ENCODE peak calls at places on chromosomes 1 and 21, in five cellular contexts. D is tibial nerve, W is SK-N-SH, T is H1, J is stomach. Z is an unnamed sample.

GRCh38 chr1:6470132-6471085 is 4.4 kb upstream of the TNFRSF25 start:
- DNase-seq in W (no peak), J (no peak), T (no peak), D (no peak), Z (no peak)

GRCh38 chr1:70980361-70980760 is 67.3 kb downstream of the PTGER3 start:
- DNase-seq in J (no peak), T (no peak), W (no peak), D (no peak), Z (no peak)

GRCh38 chr1:173112129-173112528 is 61.4 kb upstream of the TNFSF18 start:
- DNase-seq in D (no peak), T (no peak), W (no peak), J (no peak), Z (no peak)

GRCh38 chr1:203051841-203052324 is 25.6 kb downstream of the PPFIA4 start:
- DNase-seq in D (no peak), W (peak; percentile 87), T (no peak), J (no peak), Z (no peak)

GRCh38 chr21:27225142-27225541 is 258.3 kb upstream of the ADAMTS5 start:
- DNase-seq in T (no peak), W (no peak), D (no peak), J (no peak), Z (no peak)

GRCh38 chr1:22908880-22909426 is 63.7 kb downstream of the LACTBL1 start:
- DNase-seq in J (no peak), T (no peak), D (no peak), W (no peak), Z (no peak)

GRCh38 chr1:167602840-167603239 is 27.2 kb upstream of the RCSD1 start:
- DNase-seq in T (no peak), W (no peak), J (no peak), D (no peak), Z (no peak)

GRCh38 chr1:243482237-243483022 is 226.6 kb downstream of the SDCCAG8 start:
- DNase-seq in D (no peak), T (no peak), W (peak; percentile 74), J (no peak), Z (no peak)

GRCh38 chr1:102879439-102879993 is 228.8 kb downstream of the COL11A1 start:
- DNase-seq in T (no peak), J (no peak), D (no peak), W (no peak), Z (no peak)

GRCh38 chr1:155569988-155570592 is 7.5 kb upstream of the ASH1L start:
- DNase-seq in J (no peak), T (no peak), D (no peak), W (no peak), Z (no peak)

GRCh38 chr1:6012529-6013318 is 20.5 kb upstream of the NPHP4 start:
- DNase-seq in T (no peak), D (no peak), J (no peak), W (no peak), Z (no peak)

GRCh38 chr1:63324779-63325119 is 2.4 kb downstream of the FOXD3 start:
- DNase-seq in D (no peak), J (no peak), W (no peak), T (no peak), Z (no peak)

GRCh38 chr1:183546427-183546826 is 43.8 kb downstream of the NCF2 start:
- DNase-seq in D (no peak), J (no peak), T (no peak), W (no peak), Z (no peak)

GRCh38 chr1:196609114-196609737 is 986 bp upstream of the KCNT2 start:
- DNase-seq in J (no peak), T (peak; percentile 13), D (no peak), W (peak; percentile 43), Z (no peak)

GRCh38 chr1:223828162-223828848 is 17.4 kb downstream of the TP53BP2 start:
- DNase-seq in D (no peak), T (no peak), W (no peak), J (no peak), Z (no peak)

GRCh38 chr1:160080381-160081100 is 797 bp upstream of the KCNJ9 start:
- DNase-seq in T (no peak), D (no peak), J (no peak), W (no peak), Z (no peak)

GRCh38 chr1:156797212-156797871 is 19.3 kb downstream of the SH2D2A start:
- DNase-seq in D (no peak), W (peak; percentile 68), T (no peak), J (peak; percentile 33), Z (peak; percentile 50)

GRCh38 chr1:223748773-223749733 is 36.7 kb downstream of the CAPN2 start:
- DNase-seq in T (no peak), D (peak; percentile 52), W (peak; percentile 88), J (peak; percentile 78), Z (peak; percentile 71)

GRCh38 chr1:244349103-244349531 is 102.6 kb downstream of the ADSS2 start:
- DNase-seq in J (no peak), T (no peak), D (no peak), W (no peak), Z (no peak)

GRCh38 chr1:213273546-213273945 is 222.5 kb downstream of the RPS6KC1 start:
- DNase-seq in J (no peak), W (no peak), T (no peak), D (no peak), Z (no peak)

GRCh38 chr1:209948155-209948554 is 10.1 kb downstream of the SYT14 start:
- DNase-seq in T (no peak), J (no peak), D (no peak), W (no peak), Z (no peak)

GRCh38 chr1:151846062-151846568 is 6.5 kb upstream of the C2CD4D start:
- DNase-seq in J (no peak), D (no peak), W (no peak), T (no peak), Z (no peak)

GRCh38 chr21:33198346-33199135 is 31.2 kb upstream of the IFNAR2 start:
- DNase-seq in T (no peak), D (peak; percentile 50), J (no peak), W (no peak), Z (peak; percentile 35)

GRCh38 chr1:20185834-20186782 is at the start of the genes PLA2G2C and UBXN10:
- DNase-seq in T (no peak), W (peak; percentile 61), D (no peak), J (peak; percentile 37), Z (peak; percentile 84)
- TF ChIP-seq EP300 in T (no peak), W (no peak), D (no peak), J (peak; percentile 44), Z (no peak)

DNA sequence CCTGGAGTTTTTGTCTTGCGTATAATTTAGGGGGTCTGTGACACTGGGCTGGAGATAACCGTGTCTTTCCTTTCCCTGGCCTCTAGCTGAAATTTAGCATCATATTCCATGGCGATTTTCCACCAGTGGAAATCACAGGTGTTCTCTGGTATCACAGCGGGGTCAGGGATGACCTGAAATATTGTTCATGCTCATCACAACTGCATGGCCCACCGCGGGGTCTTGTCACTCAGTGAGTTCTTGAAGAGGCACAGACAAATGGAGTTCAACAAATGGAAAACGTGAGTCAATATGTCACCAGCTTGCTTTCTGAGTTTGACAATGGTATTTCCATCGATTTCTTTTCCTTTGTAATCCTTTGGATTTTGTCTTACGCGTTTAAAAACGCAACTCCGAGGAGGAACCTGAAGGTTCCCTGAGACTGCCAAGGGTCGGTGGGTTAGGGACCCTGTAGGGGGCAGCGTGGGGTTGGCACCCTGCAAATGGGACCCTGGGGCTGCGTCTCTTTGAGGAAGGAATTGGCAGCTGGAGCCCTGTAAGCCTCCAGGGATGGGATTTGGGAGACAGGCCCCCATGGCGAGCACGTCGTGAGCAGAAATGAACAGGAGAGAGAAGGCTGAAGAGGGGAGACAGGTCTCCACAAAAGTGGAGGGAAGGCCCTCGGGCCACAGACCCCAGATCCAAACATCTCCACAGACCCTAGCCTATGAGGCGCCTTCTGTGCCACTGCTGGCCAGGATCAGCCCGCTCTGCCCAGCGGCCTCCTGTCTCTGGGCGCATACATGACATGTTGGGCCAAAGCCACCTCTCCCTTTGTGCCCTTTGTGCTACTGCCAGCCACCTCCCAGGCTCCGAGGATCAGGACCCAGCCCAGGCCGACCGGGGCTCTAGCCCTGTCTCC is 32.1 kb upstream of the RUNX3 start:
- DNase-seq in J (no peak), T (no peak), D (no peak), W (no peak), Z (no peak)
- H3K27ac ChIP-seq in J (peak overlapping the region; percentile 55), T (no peak overlapping the region), D (no peak overlapping the region), W (no peak overlapping the region), Z (peak overlapping the region; percentile 46)

GRCh38 chr1:95584315-95584714 is 350.3 kb downstream of the RWDD3 start:
- DNase-seq in T (no peak), J (no peak), W (no peak), D (no peak), Z (no peak)

GRCh38 chr1:95582191-95582590 is 348.2 kb downstream of the RWDD3 start:
- DNase-seq in T (no peak), J (no peak), W (no peak), D (no peak), Z (no peak)

GRCh38 chr1:95582746-95583145 is 348.7 kb downstream of the RWDD3 start:
- DNase-seq in W (no peak), J (no peak), D (no peak), T (no peak), Z (no peak)

GRCh38 chr1:95578462-95578861 is 344.5 kb downstream of the RWDD3 start:
- DNase-seq in W (no peak), T (no peak), D (no peak), J (no peak), Z (no peak)

GRCh38 chr1:95583811-95584210 is 349.8 kb downstream of the RWDD3 start:
- DNase-seq in J (no peak), D (no peak), T (no peak), W (no peak), Z (no peak)
- TF ChIP-seq EP300 in J (no peak), D (no peak), T (no peak), W (no peak), Z (no peak)

GRCh38 chr1:206722751-206723499 is 38.2 kb downstream of the MAPKAPK2 start:
- DNase-seq in J (no peak), W (no peak), T (no peak), D (no peak), Z (peak; percentile 8)

GRCh38 chr1:206725053-206725963 is 40.6 kb downstream of the MAPKAPK2 start:
- DNase-seq in W (peak; percentile 67), D (no peak), T (no peak), J (peak; percentile 53), Z (peak; percentile 60)

GRCh38 chr1:206727981-206728380 is 42.6 kb upstream of the IL19 start:
- DNase-seq in W (no peak), T (no peak), J (peak; percentile 4), D (no peak), Z (no peak)

GRCh38 chr1:206721454-206721853 is 36.7 kb downstream of the MAPKAPK2 start:
- DNase-seq in T (no peak), D (no peak), W (no peak), J (no peak), Z (peak; percentile 4)

GRCh38 chr1:206723500-206724472 is 39.1 kb downstream of the MAPKAPK2 start:
- DNase-seq in D (no peak), W (no peak), J (peak; percentile 57), T (no peak), Z (no peak)
- H3K27ac ChIP-seq in D (no peak overlapping the region), W (no peak overlapping the region), J (peak overlapping the region; percentile 86), T (no peak overlapping the region), Z (peak overlapping the region; percentile 70)

GRCh38 chr1:83024251-83024767 is 974.6 kb downstream of the TTLL7 start:
- DNase-seq in J (no peak), T (no peak), W (no peak), D (no peak), Z (no peak)

GRCh38 chr1:83029050-83029449 is 969.9 kb downstream of the TTLL7 start:
- DNase-seq in J (no peak), D (no peak), W (no peak), T (no peak), Z (no peak)

GRCh38 chr1:83029916-83030315 is 969.0 kb downstream of the TTLL7 start:
- DNase-seq in W (no peak), D (no peak), T (no peak), J (no peak), Z (no peak)

GRCh38 chr1:83026745-83027144 is 972.2 kb downstream of the TTLL7 start:
- DNase-seq in W (no peak), T (no peak), D (no peak), J (no peak), Z (no peak)

GRCh38 chr1:83028467-83028866 is 970.5 kb downstream of the TTLL7 start:
- DNase-seq in W (no peak), J (no peak), T (no peak), D (no peak), Z (no peak)
- TF ChIP-seq EP300 in W (no peak), J (no peak), T (no peak), D (no peak), Z (no peak)

Z was measured in transverse colon.